ENCODE peak calls at places on chromosomes 16 and 17, in nine cellular contexts. P is heart left ventricle; B is WERI-Rb-1; C is Calu3; K is naive thymus-derived CD8-positive, alpha-beta T cell; U is IMR-90; N is stromal cell of bone marrow; G is C1 segment of cervical spinal cord; E is lower leg skin. X is an unnamed sample.

GRCh38 chr17:8145811-8146210 is 6.4 kb downstream of the PER1 start:
- DNase-seq in K (peak), P (no peak), U (no peak), E (no peak), C (no peak), B (no peak), N (no peak), G (no peak), X (no peak)

GRCh38 chr17:51118330-51119195 is 2.1 kb downstream of the SPAG9 start:
- DNase-seq in U (no peak), P (no peak), C (peak), B (no peak), K (no peak), N (no peak), G (no peak), E (peak), X (no peak)

GRCh38 chr17:78449983-78450382 is 71.5 kb downstream of the PGS1 start:
- DNase-seq in C (no peak), P (no peak), U (no peak), G (no peak), B (no peak), E (no peak), N (no peak), K (no peak), X (no peak)

GRCh38 chr16:10752843-10753523 is 9.3 kb downstream of the NUBP1 start:
- DNase-seq in E (peak), N (no peak), P (peak), B (peak), K (no peak), C (no peak), U (no peak), G (no peak), X (no peak)

GRCh38 chr17:77724876-77725615 is 233.5 kb upstream of the TNRC6C start:
- DNase-seq in K (no peak), G (no peak), C (no peak), U (no peak), E (no peak), N (no peak), P (no peak), B (no peak), X (no peak)

GRCh38 chr16:57178793-57179212 is 7.0 kb downstream of the PSME3IP1 start:
- DNase-seq in P (no peak), N (no peak), K (no peak), B (no peak), C (no peak), G (no peak), U (peak), E (no peak), X (no peak)

GRCh38 chr17:47882247-47882646 is 13.8 kb upstream of the SP2 start:
- DNase-seq in U (peak), E (no peak), C (no peak), G (no peak), P (no peak), N (peak), K (no peak), B (no peak), X (no peak)

GRCh38 chr17:37726891-37727780 is 17.7 kb downstream of the HNF1B start:
- DNase-seq in E (no peak), N (no peak), C (peak), G (no peak), U (no peak), P (no peak), K (no peak), B (no peak), X (no peak)

GRCh38 chr16:48613061-48613957 is 3.3 kb upstream of the N4BP1 start:
- DNase-seq in C (peak), E (no peak), K (peak), P (no peak), B (no peak), U (peak), G (no peak), N (no peak), X (peak)

GRCh38 chr16:57392694-57393093 is 11.9 kb upstream of the CCL17 start:
- DNase-seq in U (no peak), C (peak), B (no peak), E (no peak), N (no peak), G (no peak), K (no peak), P (no peak), X (no peak)

GRCh38 chr16:31083981-31084380 is 4.8 kb downstream of the PRSS53 start:
- DNase-seq in C (no peak), N (no peak), P (no peak), U (no peak), B (no peak), E (no peak), K (no peak), G (no peak), X (no peak)

GRCh38 chr17:41919165-41919817 is 540 bp upstream of the ACLY start:
- DNase-seq in U (no peak), B (no peak), P (no peak), N (no peak), G (no peak), C (peak), K (no peak), E (peak), X (no peak)

GRCh38 chr16:24826096-24826690 is 19.6 kb upstream of the SLC5A11 start:
- DNase-seq in E (no peak), B (no peak), U (no peak), P (no peak), N (no peak), K (no peak), G (no peak), C (no peak), X (no peak)

GRCh38 chr17:50027639-50028206 is 28.2 kb upstream of the ITGA3 start:
- DNase-seq in B (no peak), C (peak), G (no peak), N (peak), P (peak), U (peak), E (peak), K (no peak), X (peak)

GRCh38 chr16:31196324-31197088 is 6.1 kb downstream of the PYCARD start:
- DNase-seq in B (no peak), N (no peak), K (no peak), C (no peak), E (no peak), U (no peak), G (no peak), P (no peak), X (no peak)

GRCh38 chr16:26765087-26765486 is 301.6 kb upstream of the C16orf82 start:
- DNase-seq in G (no peak), P (no peak), K (no peak), C (peak), U (no peak), E (no peak), N (no peak), B (peak), X (peak)

GRCh38 chr16:3810198-3810664 is 70.3 kb downstream of the CREBBP start:
- DNase-seq in K (no peak), G (no peak), U (no peak), B (no peak), N (no peak), P (no peak), E (no peak), C (no peak), X (no peak)

GRCh38 chr17:50642722-50643656 is 8.3 kb downstream of the ABCC3 start:
- DNase-seq in C (no peak), B (no peak), N (no peak), G (no peak), P (no peak), U (no peak), E (no peak), K (no peak), X (peak)

GRCh38 chr16:49875812-49876715 is 20.2 kb upstream of the ZNF423 start:
- DNase-seq in G (no peak), N (no peak), E (no peak), B (no peak), P (no peak), K (no peak), U (no peak), C (no peak), X (no peak)

GRCh38 chr16:27237229-27238015 is 31.1 kb downstream of the NSMCE1 start:
- DNase-seq in P (no peak), C (no peak), B (peak), E (no peak), U (no peak), N (no peak), K (peak), G (no peak), X (no peak)

GRCh38 chr17:79589669-79590270 is 21.1 kb downstream of the RBFOX3 start:
- DNase-seq in N (no peak), C (no peak), U (no peak), P (no peak), G (no peak), E (no peak), K (no peak), B (no peak), X (no peak)

GRCh38 chr17:20217677-20218076 is 208.5 kb downstream of the SPECC1 start:
- DNase-seq in C (no peak), N (no peak), K (no peak), G (no peak), P (no peak), U (no peak), E (no peak), B (no peak), X (no peak)

GRCh38 chr16:86025706-86026105 is 126.7 kb downstream of the IRF8 start:
- DNase-seq in B (no peak), N (no peak), E (no peak), K (no peak), G (no peak), U (no peak), P (no peak), C (no peak), X (no peak)

GRCh38 chr16:3654249-3654991 is at the start of gene DNASE1:
- DNase-seq in G (no peak), B (peak), U (peak), N (no peak), K (peak), C (peak), P (peak), E (no peak), X (peak)

GRCh38 chr16:86975445-86975844 is 341.7 kb downstream of the C16orf95 start:
- DNase-seq in G (no peak), N (peak), P (no peak), B (peak), C (peak), E (no peak), K (no peak), U (peak), X (peak)

GRCh38 chr17:62876664-62877411 is 68.7 kb upstream of the MARCHF10 start:
- DNase-seq in G (no peak), E (no peak), U (peak), C (no peak), B (no peak), N (peak), P (no peak), K (no peak), X (no peak)

GRCh38 chr16:85653226-85653917 is 35.4 kb downstream of the GINS2 start:
- DNase-seq in U (no peak), G (no peak), N (no peak), P (no peak), B (no peak), E (no peak), C (no peak), K (no peak), X (no peak)

GRCh38 chr17:69326302-69327059 is 452 bp downstream of the ABCA5 start:
- DNase-seq in B (no peak), P (no peak), U (peak), E (peak), G (no peak), N (no peak), C (no peak), K (no peak), X (no peak)

GRCh38 chr17:8072727-8073461 is 14.6 kb downstream of the ALOX12B start:
- DNase-seq in K (peak), C (no peak), B (no peak), G (no peak), P (no peak), U (no peak), E (no peak), N (no peak), X (no peak)

GRCh38 chr16:4465977-4466779 is 8.2 kb downstream of the NMRAL1 start:
- DNase-seq in N (no peak), E (no peak), C (no peak), K (no peak), G (no peak), U (no peak), P (peak), B (no peak), X (no peak)

GRCh38 chr17:17971431-17972125 is 622 bp downstream of the TOM1L2 start:
- DNase-seq in K (peak), G (no peak), C (peak), E (no peak), P (peak), N (no peak), B (no peak), U (no peak), X (peak)

X was measured in A549.